ENCODE peak calls at places on chromosomes 11 and 22, in seven cellular contexts. T, N, Y, C, H, K and Z are unnamed samples.
A peak's percentile ranks its signal among the peaks of the same experiment; 100 is the strongest.

GRCh38 chr11:134951305-134951700 is 539.3 kb upstream of the B3GAT1 start:
- DNase-seq in C (no peak), T (no peak), N (no peak), Y (no peak), K (no peak), H (no peak), Z (no peak)

GRCh38 chr11:85682330-85683305 is 3.4 kb downstream of the CCDC89 start:
- DNase-seq in T (peak; percentile 76), K (peak; percentile 22), H (peak; percentile 85), N (peak; percentile 80), Y (no peak), C (no peak), Z (peak; percentile 87)

GRCh38 chr22:47539374-47539773 is 776.9 kb downstream of the TBC1D22A start:
- DNase-seq in Y (no peak), H (no peak), K (no peak), T (no peak), C (no peak), N (no peak), Z (no peak)

GRCh38 chr11:111659201-111659600 is 57.0 kb downstream of the SIK2 start:
- DNase-seq in C (no peak), T (no peak), H (no peak), N (no peak), K (no peak), Y (no peak), Z (no peak)

GRCh38 chr11:19244621-19245020 is 3.9 kb upstream of the E2F8 start:
- DNase-seq in N (no peak), Y (no peak), H (no peak), T (no peak), C (no peak), K (no peak), Z (no peak)

GRCh38 chr11:9015677-9016076 is 11.9 kb upstream of the NRIP3 start:
- DNase-seq in K (peak; percentile 86), T (peak; percentile 50), H (peak; percentile 77), C (peak; percentile 48), N (peak; percentile 56), Y (peak; percentile 82), Z (no peak)

GRCh38 chr22:44885806-44886360 is 123.9 kb downstream of the PHF21B start:
- DNase-seq in H (no peak), K (no peak), C (no peak), N (no peak), Y (no peak), T (no peak), Z (peak; percentile 44)

GRCh38 chr11:1076061-1076665 is 1.5 kb downstream of the MUC2 start:
- DNase-seq in Y (no peak), C (no peak), N (peak; percentile 35), K (no peak), H (no peak), T (no peak), Z (peak; percentile 36)

GRCh38 chr22:28547132-28547842 is 132.4 kb downstream of the TTC28 start:
- DNase-seq in K (peak; percentile 5), Y (no peak), N (no peak), H (no peak), T (no peak), C (no peak), Z (no peak)

GRCh38 chr11:123904932-123905331 is 3.0 kb downstream of the OR8D4 start:
- DNase-seq in H (no peak), T (no peak), Y (no peak), C (no peak), N (no peak), K (no peak), Z (no peak)

GRCh38 chr11:7579226-7579825 is 65.5 kb downstream of the PPFIBP2 start:
- DNase-seq in Y (no peak), T (no peak), K (no peak), H (no peak), N (no peak), C (no peak), Z (no peak)

GRCh38 chr22:16953206-16954059 is 54.6 kb downstream of the GAB4 start:
- DNase-seq in T (no peak), N (no peak), Y (no peak), H (no peak), C (no peak), K (no peak), Z (no peak)

GRCh38 chr11:112610996-112611795 is 350.0 kb upstream of the NCAM1 start:
- DNase-seq in H (no peak), T (no peak), Y (no peak), N (no peak), C (no peak), K (no peak), Z (no peak)

GRCh38 chr11:115715371-115715770 is 211.2 kb upstream of the CADM1 start:
- DNase-seq in H (no peak), N (no peak), Y (no peak), T (no peak), C (no peak), K (no peak), Z (no peak)

GRCh38 chr11:22657101-22657694 is 9.2 kb upstream of the GAS2 start:
- DNase-seq in C (no peak), N (no peak), Y (peak; percentile 30), K (no peak), T (no peak), H (no peak), Z (no peak)

GRCh38 chr11:93517041-93517440 is 26.1 kb downstream of the SMCO4 start:
- DNase-seq in N (no peak), Y (no peak), T (no peak), C (no peak), K (no peak), H (no peak), Z (no peak)

GRCh38 chr11:37786214-37786755 is 1188.2 kb upstream of the RAG2 start:
- DNase-seq in H (no peak), K (no peak), C (no peak), Y (no peak), N (no peak), T (no peak), Z (no peak)

GRCh38 chr11:83773950-83774880 is 488.0 kb upstream of the CCDC90B start:
- DNase-seq in C (no peak), H (no peak), N (no peak), T (no peak), Y (no peak), K (no peak), Z (no peak)

GRCh38 chr11:132126973-132127900 is 756.8 kb downstream of the NTM start:
- DNase-seq in Y (peak; percentile 21), N (no peak), C (peak; percentile 19), H (peak; percentile 71), K (no peak), T (peak; percentile 21), Z (no peak)
- TF ChIP-seq CTCF in Y (peak; percentile 80), N (peak; percentile 39), C (peak; percentile 56), H (no peak), K (no peak), T (no peak), Z (peak; percentile 39)

DNA sequence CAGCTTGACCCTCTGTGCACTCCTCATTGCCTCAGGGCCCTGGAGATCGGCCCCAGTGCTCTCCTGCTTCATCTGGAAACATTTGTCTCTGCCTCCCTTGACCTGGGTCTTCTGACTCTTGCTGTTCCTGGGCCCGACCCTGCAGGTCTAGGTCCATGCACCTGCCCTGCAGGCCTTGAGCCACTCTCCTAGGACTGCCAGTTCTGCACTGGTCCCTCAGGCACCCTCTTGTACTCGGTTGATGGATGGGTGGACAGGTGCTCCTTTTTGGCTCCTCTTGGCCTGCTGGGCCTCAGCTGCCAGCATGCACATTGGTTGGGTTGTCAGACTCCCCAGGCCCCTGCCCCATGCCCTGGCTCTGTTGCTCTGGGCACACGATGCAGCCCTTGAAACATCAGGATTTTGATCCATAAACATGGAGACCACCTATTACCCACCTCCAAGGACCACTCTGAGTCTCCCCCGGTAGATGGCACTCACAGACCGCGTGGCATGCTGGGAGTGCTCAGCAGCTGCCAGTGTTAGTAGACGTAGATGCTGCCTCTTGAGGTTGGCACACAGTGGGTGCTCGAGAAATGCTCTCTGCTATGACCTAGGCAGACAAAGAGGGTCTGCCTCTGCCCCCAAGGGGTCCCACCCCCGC is 20.2 kb upstream of the ACR start:
- DNase-seq in N (no peak), H (no peak), C (no peak), K (no peak), Y (no peak), T (no peak), Z (no peak)
- TF ChIP-seq CTCF in N (no peak), H (no peak), C (no peak), K (no peak), Y (no peak), T (no peak), Z (no peak)

DNA sequence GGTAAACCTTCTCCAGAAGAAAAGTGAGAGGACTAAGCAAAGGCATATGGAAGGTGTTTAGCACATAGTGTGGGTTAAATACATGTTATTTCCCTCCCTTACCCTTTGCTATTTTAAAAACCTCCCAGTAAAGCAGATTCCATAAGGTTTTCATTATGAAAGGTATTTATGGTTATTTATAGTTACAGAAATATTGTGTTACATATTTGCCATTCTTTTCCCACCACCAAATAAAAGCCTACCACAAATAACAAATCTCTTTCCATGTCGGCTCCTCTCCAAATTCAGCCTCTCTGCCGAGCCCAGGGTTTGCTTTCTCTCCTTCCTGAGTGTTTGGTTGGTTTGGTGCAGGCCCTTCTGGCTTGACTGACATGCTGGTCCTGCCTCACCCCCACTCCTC is 64.4 kb downstream of the INSC start:
- DNase-seq in H (no peak), N (no peak), K (no peak), Y (no peak), T (no peak), C (no peak), Z (no peak)
- TF ChIP-seq CTCF in H (no peak), N (no peak), K (no peak), Y (no peak), T (no peak), C (no peak), Z (no peak)

DNA sequence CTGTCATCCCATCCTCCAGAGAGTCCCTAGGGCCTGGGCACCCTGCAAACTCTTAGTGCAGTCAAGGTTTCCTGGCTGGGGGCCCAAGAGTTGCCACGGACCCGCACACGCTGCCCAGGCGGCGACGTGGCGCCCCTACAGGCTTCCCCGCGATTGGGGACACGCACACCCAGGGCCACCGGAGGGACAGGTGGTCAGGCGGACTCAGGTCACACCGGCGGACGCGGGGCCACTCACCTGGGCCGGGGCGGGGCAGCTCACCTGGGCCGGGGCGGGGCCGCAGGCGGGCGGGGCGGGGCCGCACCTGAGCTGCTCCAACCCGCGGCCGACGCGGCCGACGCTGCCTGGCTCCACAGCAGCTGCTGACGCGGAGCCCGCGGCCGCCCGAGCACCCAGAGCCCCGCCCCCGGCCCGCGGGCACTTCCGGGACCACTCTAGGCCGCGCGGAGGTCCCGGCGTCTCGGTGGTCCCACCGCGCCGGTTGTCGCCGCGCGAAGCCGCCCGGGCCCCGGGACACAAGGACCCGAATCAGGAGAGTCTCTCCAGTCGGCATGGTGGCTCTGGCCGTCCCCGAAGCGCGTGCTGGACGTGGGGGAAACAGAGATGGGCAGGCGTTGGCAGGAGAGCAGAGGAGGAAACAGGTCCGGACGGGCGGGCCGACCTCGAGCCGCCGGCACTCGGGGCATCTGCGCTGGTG is at the start of gene ZNF70:
- DNase-seq in T (peak; percentile 84), K (peak; percentile 59), Y (peak; percentile 94), N (peak; percentile 95), H (peak; percentile 95), C (peak; percentile 74), Z (peak; percentile 96)
- TF ChIP-seq CTCF in T (peak; percentile 23), K (peak; percentile 10), Y (peak; percentile 25), N (peak; percentile 35), H (no peak), C (peak; percentile 37), Z (peak; percentile 26)